ENCODE peak calls at places on chromosome 5, in eight cellular contexts. C, E, M, N, X, F, K and W are unnamed samples.

GRCh38 chr5:59107692-59108091 is 524.8 kb downstream of the RAB3C start:
- DNase-seq in C (no peak), X (no peak), K (no peak), E (no peak), M (no peak), F (no peak), N (no peak), W (no peak)

GRCh38 chr5:1253456-1254105 is 28.4 kb downstream of the SLC6A18 start:
- DNase-seq in E (no peak), C (no peak), F (no peak), X (no peak), M (no peak), N (no peak), K (no peak), W (no peak)

GRCh38 chr5:178114325-178115135 is 1.2 kb downstream of the N4BP3 start:
- DNase-seq in F (no peak), M (no peak), E (no peak), N (no peak), X (no peak), K (no peak), C (peak; percentile 49), W (no peak)

GRCh38 chr5:176806137-176806536 is 4.2 kb upstream of the UNC5A start:
- DNase-seq in F (no peak), N (no peak), X (no peak), K (no peak), C (no peak), E (no peak), M (no peak), W (no peak)

GRCh38 chr5:14272548-14273205 is 129.5 kb downstream of the TRIO start:
- DNase-seq in F (no peak), N (no peak), C (no peak), M (no peak), K (no peak), X (no peak), E (no peak), W (no peak)

GRCh38 chr5:111697215-111697614 is 59.8 kb downstream of the NREP start:
- DNase-seq in C (no peak), M (no peak), N (no peak), K (no peak), E (peak; percentile 66), X (no peak), F (no peak), W (no peak)

GRCh38 chr5:25190521-25191000 is 545.8 kb upstream of the CDH10 start:
- DNase-seq in F (no peak), M (no peak), X (no peak), E (peak; percentile 76), C (no peak), N (no peak), K (no peak), W (no peak)

GRCh38 chr5:8508196-8508595 is 639.2 kb downstream of the MTRR start:
- DNase-seq in N (no peak), M (no peak), E (no peak), X (no peak), C (no peak), K (no peak), F (no peak), W (no peak)

GRCh38 chr5:18008940-18009339 is 374.7 kb downstream of the TAF11L14 start:
- DNase-seq in F (no peak), K (no peak), M (no peak), N (no peak), X (no peak), E (no peak), C (no peak), W (no peak)

GRCh38 chr5:153630546-153630945 is 140.1 kb downstream of the GRIA1 start:
- DNase-seq in C (no peak), F (no peak), E (no peak), M (no peak), N (no peak), K (no peak), X (no peak), W (no peak)

GRCh38 chr5:143516249-143516648 is 112.8 kb upstream of the NR3C1 start:
- DNase-seq in C (peak; percentile 11), N (no peak), K (no peak), E (peak; percentile 35), X (no peak), F (no peak), M (no peak), W (no peak)

GRCh38 chr5:1792842-1793266 is 6.8 kb downstream of the MRPL36 start:
- DNase-seq in K (peak; percentile 56), F (peak; percentile 69), X (peak; percentile 69), N (no peak), M (no peak), C (peak; percentile 66), E (peak; percentile 95), W (no peak)

GRCh38 chr5:83219077-83219476 is 141.7 kb downstream of the XRCC4 start:
- DNase-seq in F (no peak), M (no peak), C (no peak), N (no peak), E (no peak), K (no peak), X (no peak), W (no peak)

GRCh38 chr5:74336286-74336685 is 304.2 kb downstream of the ENC1 start:
- DNase-seq in N (no peak), C (no peak), X (no peak), F (no peak), E (no peak), M (no peak), K (no peak), W (no peak)

GRCh38 chr5:21919417-21920022 is 933.6 kb downstream of the CDH12 start:
- DNase-seq in C (peak; percentile 4), M (no peak), N (no peak), E (peak; percentile 24), X (no peak), K (no peak), F (peak; percentile 1), W (peak; percentile 56)

GRCh38 chr5:42745426-42745825 is 11.2 kb upstream of the CCDC152 start:
- DNase-seq in F (no peak), X (no peak), M (no peak), K (no peak), N (peak; percentile 7), E (no peak), C (no peak), W (no peak)

GRCh38 chr5:80346055-80346454 is 26.3 kb downstream of the SPZ1 start:
- DNase-seq in E (peak; percentile 22), M (no peak), C (peak; percentile 13), N (no peak), X (peak; percentile 26), F (no peak), K (no peak), W (no peak)

GRCh38 chr5:125536582-125536981 is 790.1 kb upstream of the ZNF608 start:
- DNase-seq in M (no peak), N (no peak), F (no peak), E (peak; percentile 74), C (no peak), X (no peak), K (no peak), W (no peak)

GRCh38 chr5:145068696-145069095 is 766.4 kb downstream of the PRELID2 start:
- DNase-seq in C (no peak), N (no peak), M (no peak), E (no peak), X (no peak), K (no peak), F (no peak), W (no peak)

GRCh38 chr5:54295658-54296276 is 14.6 kb downstream of the ARL15 start:
- DNase-seq in M (no peak), N (no peak), E (peak; percentile 30), F (no peak), K (no peak), C (no peak), X (no peak), W (no peak)

GRCh38 chr5:133214153-133214820 is 162.5 kb downstream of the HSPA4 start:
- DNase-seq in E (no peak), C (no peak), F (no peak), M (no peak), X (no peak), N (no peak), K (no peak), W (no peak)

GRCh38 chr5:160423025-160423554 is 1.4 kb downstream of the PTTG1 start:
- DNase-seq in X (no peak), E (no peak), N (no peak), M (no peak), K (no peak), C (no peak), F (no peak), W (no peak)

GRCh38 chr5:133428072-133428660 is 184.2 kb downstream of the FSTL4 start:
- DNase-seq in M (no peak), C (no peak), X (no peak), K (no peak), F (no peak), N (no peak), E (no peak), W (no peak)

GRCh38 chr5:1414311-1415058 is 30.8 kb downstream of the SLC6A3 start:
- DNase-seq in M (no peak), F (no peak), E (no peak), X (no peak), C (peak; percentile 25), N (no peak), K (no peak), W (no peak)

GRCh38 chr5:152329191-152329590 is 75.9 kb downstream of the NMUR2 start:
- DNase-seq in E (no peak), F (no peak), C (no peak), M (no peak), K (no peak), X (no peak), N (no peak), W (no peak)

GRCh38 chr5:140992878-140993277 is 26.6 kb downstream of the PCDHAC2 start:
- DNase-seq in M (no peak), K (no peak), N (no peak), X (no peak), F (no peak), C (no peak), E (no peak), W (no peak)

GRCh38 chr5:90020575-90021535 is 388.7 kb downstream of the CETN3 start:
- DNase-seq in X (no peak), K (no peak), N (no peak), C (peak; percentile 5), E (peak; percentile 84), F (peak; percentile 16), M (no peak), W (no peak)

GRCh38 chr5:137481596-137481995 is 17.5 kb downstream of the SPOCK1 start:
- DNase-seq in E (no peak), N (no peak), M (no peak), K (no peak), F (no peak), X (no peak), C (no peak), W (no peak)

GRCh38 chr5:134524219-134524825 is 1.1 kb upstream of the JADE2 start:
- DNase-seq in C (peak; percentile 71), K (peak; percentile 32), M (peak; percentile 88), X (peak; percentile 77), E (peak; percentile 76), N (peak; percentile 69), F (peak; percentile 72), W (peak; percentile 90)

GRCh38 chr5:43560128-43560527 is 3.3 kb upstream of the PAIP1 start:
- DNase-seq in M (no peak), F (no peak), E (peak; percentile 39), C (no peak), X (no peak), N (no peak), K (no peak), W (no peak)

GRCh38 chr5:143001764-143002351 is 231.7 kb downstream of the ARHGAP26 start:
- DNase-seq in M (no peak), N (no peak), X (no peak), C (no peak), K (no peak), F (peak; percentile 58), E (peak; percentile 76), W (no peak)

GRCh38 chr5:135216072-135216812 is 182.2 kb upstream of the PITX1 start:
- DNase-seq in X (no peak), F (no peak), E (no peak), K (no peak), C (no peak), M (no peak), N (no peak), W (no peak)

GRCh38 chr5:158727108-158727507 is 372.6 kb downstream of the EBF1 start:
- DNase-seq in E (peak; percentile 42), M (no peak), N (no peak), K (no peak), C (no peak), F (no peak), X (no peak), W (peak; percentile 19)

GRCh38 chr5:50969207-50970145 is 303.0 kb downstream of the PARP8 start:
- DNase-seq in X (no peak), F (no peak), M (no peak), K (no peak), C (no peak), E (no peak), N (no peak), W (no peak)